ENCODE peak calls at places on chromosomes 13 and 19, in nine cellular contexts. N is cardiac muscle cell, G is GM23248, H is thyroid gland, I is heart left ventricle, M is H7, T is left ventricle myocardium inferior, X is OCI-LY7, B is neuronal stem cell. V is an unnamed sample.

GRCh38 chr19:48511321-48511731 is 309 bp downstream of the LMTK3 start:
- DNase-seq in N (no peak), G (no peak), H (no peak), I (no peak), M (no peak), T (no peak), X (no peak), B (no peak), V (no peak)

GRCh38 chr19:15251749-15252397 is 19.6 kb upstream of the EPHX3 start:
- DNase-seq in N (peak; percentile 73), G (peak; percentile 97), H (peak; percentile 30), I (peak; percentile 86), M (peak; percentile 96), T (peak; percentile 86), X (no peak), B (peak; percentile 54), V (peak; percentile 53)

GRCh38 chr13:103517066-103517767 is 451.0 kb upstream of the SLC10A2 start:
- DNase-seq in N (peak; percentile 26), G (no peak), H (no peak), I (no peak), M (no peak), T (no peak), X (no peak), B (no peak), V (no peak)

GRCh38 chr19:47545061-47545948 is 27.6 kb downstream of the ZNF541 start:
- DNase-seq in N (no peak), G (no peak), H (no peak), I (no peak), M (peak; percentile 67), T (no peak), X (no peak), B (no peak), V (no peak)

GRCh38 chr13:59442946-59443345 is 720.8 kb downstream of the DIAPH3 start:
- DNase-seq in N (no peak), G (no peak), H (no peak), I (no peak), M (no peak), T (no peak), X (no peak), B (no peak), V (no peak)

GRCh38 chr13:80883545-80883944 is 542.6 kb upstream of the SPRY2 start:
- DNase-seq in N (no peak), G (no peak), H (no peak), I (no peak), M (no peak), T (no peak), X (no peak), B (no peak), V (no peak)

GRCh38 chr13:29474991-29475390 is 120.5 kb downstream of the SLC7A1 start:
- DNase-seq in N (no peak), G (peak; percentile 87), H (no peak), I (no peak), M (no peak), T (no peak), X (no peak), B (no peak), V (no peak)

GRCh38 chr19:12187625-12188024 is 24.7 kb downstream of the ZNF136 start:
- DNase-seq in N (no peak), G (peak; percentile 21), H (no peak), I (no peak), M (no peak), T (no peak), X (no peak), B (no peak), V (no peak)

GRCh38 chr13:95356916-95357315 is 55.7 kb upstream of the ABCC4 start:
- DNase-seq in N (no peak), G (no peak), H (no peak), I (no peak), M (no peak), T (no peak), X (no peak), B (no peak), V (no peak)

GRCh38 chr19:6802336-6803035 is 30.0 kb downstream of the VAV1 start:
- DNase-seq in N (no peak), G (no peak), H (peak; percentile 6), I (peak; percentile 33), M (peak; percentile 16), T (peak; percentile 30), X (peak; percentile 96), B (no peak), V (peak; percentile 53)

GRCh38 chr13:48043789-48044503 is 6.4 kb downstream of the NUDT15 start:
- DNase-seq in N (no peak), G (peak; percentile 77), H (no peak), I (no peak), M (no peak), T (no peak), X (no peak), B (no peak), V (no peak)

GRCh38 chr13:37187110-37187509 is 81.6 kb upstream of the CSNK1A1L start:
- DNase-seq in N (no peak), G (peak; percentile 53), H (no peak), I (no peak), M (no peak), T (no peak), X (no peak), B (no peak), V (no peak)

GRCh38 chr13:73096173-73097117 is 37.6 kb downstream of the KLF5 start:
- DNase-seq in N (no peak), G (no peak), H (peak; percentile 45), I (no peak), M (no peak), T (no peak), X (no peak), B (no peak), V (no peak)

GRCh38 chr19:54017266-54017665 is 25.8 kb downstream of the CACNG6 start:
- DNase-seq in N (no peak), G (peak; percentile 48), H (no peak), I (no peak), M (no peak), T (no peak), X (no peak), B (no peak), V (no peak)

GRCh38 chr13:112172641-112173171 is 105.8 kb downstream of the SOX1 start:
- DNase-seq in N (no peak), G (no peak), H (no peak), I (no peak), M (no peak), T (no peak), X (no peak), B (no peak), V (no peak)

GRCh38 chr19:2717638-2718541 is 3.3 kb downstream of the DIRAS1 start:
- DNase-seq in N (no peak), G (no peak), H (no peak), I (no peak), M (no peak), T (no peak), X (no peak), B (no peak), V (no peak)

DNA sequence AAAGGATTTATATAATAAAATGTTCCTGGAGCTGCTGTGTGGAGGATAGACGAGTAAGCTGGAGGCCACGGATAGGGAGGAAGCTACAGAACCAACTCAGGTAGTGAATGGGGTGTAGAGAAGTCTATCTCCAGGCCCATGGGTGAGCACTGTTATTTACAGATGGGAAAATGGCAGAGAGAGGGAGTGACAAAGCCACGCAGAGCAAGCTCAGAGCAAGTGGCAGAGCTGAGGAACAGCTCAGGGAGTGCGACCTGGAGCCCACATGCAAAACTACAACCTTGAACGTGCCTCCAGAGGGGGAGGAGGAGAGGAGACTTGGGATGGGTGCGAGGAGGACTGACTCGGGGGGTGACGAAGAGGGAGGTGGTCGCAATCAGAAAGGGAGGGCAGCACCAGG is 13.4 kb upstream of the RSPH6A start:
- DNase-seq in N (no peak), G (no peak), H (no peak), I (no peak), M (no peak), T (no peak), X (no peak), B (no peak), V (no peak)
- H3K36me3 ChIP-seq in N (peaks cover 36% of the 10 kb centered on the region), G (peaks cover 36% of the 10 kb centered on the region), H (peaks cover 86% of the 10 kb centered on the region), I (no peaks in the 10 kb centered on the region), M (peaks cover 57% of the 10 kb centered on the region), T (peaks cover 98% of the 10 kb centered on the region), X (peaks cover 94% of the 10 kb centered on the region), B (peaks cover 71% of the 10 kb centered on the region), V (peaks cover 28% of the 10 kb centered on the region)

GRCh38 chr19:1592755-1593628 is at the start of gene MBD3:
- DNase-seq in N (peak; percentile 99), G (peak; percentile 98), H (peak; percentile 95), I (peak; percentile 91), M (peak; percentile 100), T (peak; percentile 93), X (peak; percentile 95), B (peak; percentile 95), V (peak; percentile 90)
- H3K36me3 ChIP-seq in N (peaks cover 22% of the 10 kb centered on the region), G (peaks cover 19% of the 10 kb centered on the region), H (peaks cover 9% of the 10 kb centered on the region), I (peaks cover 1% of the 10 kb centered on the region), M (peaks cover 11% of the 10 kb centered on the region), T (peaks cover 32% of the 10 kb centered on the region), X (peaks cover 65% of the 10 kb centered on the region), B (peaks cover 13% of the 10 kb centered on the region), V (peaks cover 9% of the 10 kb centered on the region)

GRCh38 chr13:52638929-52639328 is 3.3 kb upstream of the HNRNPA1L2 start:
- DNase-seq in N (no peak), G (no peak), H (no peak), I (no peak), M (no peak), T (no peak), X (no peak), B (no peak), V (no peak)
- H3K36me3 ChIP-seq in N (peaks cover 2% of the 10 kb centered on the region), G (peaks cover 5% of the 10 kb centered on the region), H (no peaks in the 10 kb centered on the region), I (no peaks in the 10 kb centered on the region), M (peaks cover 1% of the 10 kb centered on the region), T (peaks cover 41% of the 10 kb centered on the region), X (peaks cover 62% of the 10 kb centered on the region), B (peaks cover 5% of the 10 kb centered on the region), V (peaks cover 1% of the 10 kb centered on the region)

GRCh38 chr13:83536153-83536552 is 346.1 kb downstream of the SLITRK1 start:
- DNase-seq in N (no peak), G (no peak), H (no peak), I (no peak), M (no peak), T (no peak), X (no peak), B (no peak), V (no peak)

GRCh38 chr13:83532809-83533208 is 349.5 kb downstream of the SLITRK1 start:
- DNase-seq in N (no peak), G (no peak), H (no peak), I (no peak), M (no peak), T (no peak), X (no peak), B (no peak), V (no peak)

GRCh38 chr13:83536941-83537340 is 345.3 kb downstream of the SLITRK1 start:
- DNase-seq in N (no peak), G (no peak), H (no peak), I (no peak), M (no peak), T (no peak), X (no peak), B (no peak), V (no peak)

DNA sequence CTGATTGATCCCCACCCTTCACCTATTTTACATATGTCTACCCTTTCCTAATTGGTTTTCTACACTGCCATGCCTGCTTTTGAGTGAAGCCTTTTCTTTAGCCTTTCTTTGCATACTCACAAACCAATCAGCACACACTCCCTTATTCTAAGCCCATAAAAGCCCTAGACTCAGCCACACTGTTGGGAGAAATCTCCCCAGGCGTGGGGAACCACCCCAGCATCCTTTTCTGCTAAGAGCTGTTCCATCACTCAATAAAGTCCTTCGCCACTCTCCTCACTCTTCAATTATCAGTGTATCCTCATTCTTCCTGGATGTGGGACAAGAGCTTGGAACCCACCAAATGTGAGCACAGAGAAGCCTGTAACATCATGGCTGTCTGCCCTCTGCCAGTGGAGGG is 343.6 kb downstream of the SLITRK1 start:
- DNase-seq in N (no peak), G (no peak), H (no peak), I (no peak), M (no peak), T (no peak), X (no peak), B (no peak), V (no peak)
- H3K36me3 ChIP-seq in N (no peaks in the 10 kb centered on the region), G (no peaks in the 10 kb centered on the region), H (no peaks in the 10 kb centered on the region), I (no peaks in the 10 kb centered on the region), M (no peaks in the 10 kb centered on the region), T (no peaks in the 10 kb centered on the region), X (no peaks in the 10 kb centered on the region), B (no peaks in the 10 kb centered on the region), V (no peaks in the 10 kb centered on the region)